ENCODE peak calls at places on chromosome 10, in four cellular contexts. One of them, this sample, is unnamed.

GRCh38 chr10:86940677-86941076 is 16.7 kb downstream of the MMRN2 start:
- DNase-seq in spleen: no peak
- DNase-seq in esophagus squamous epithelium: no peak
- DNase-seq in pancreas: no peak
- DNase-seq in this sample: peak

GRCh38 chr10:873020-873419 is 58.5 kb downstream of the LARP4B start:
- DNase-seq in spleen: no peak
- DNase-seq in esophagus squamous epithelium: no peak
- DNase-seq in pancreas: no peak
- DNase-seq in this sample: no peak

GRCh38 chr10:130191380-130191779 is 55.2 kb downstream of the GLRX3 start:
- DNase-seq in spleen: no peak
- DNase-seq in esophagus squamous epithelium: no peak
- DNase-seq in pancreas: no peak
- DNase-seq in this sample: no peak

GRCh38 chr10:110364531-110364937 is 59.8 kb upstream of the SMNDC1 start:
- DNase-seq in spleen: no peak
- DNase-seq in esophagus squamous epithelium: no peak
- DNase-seq in pancreas: no peak
- DNase-seq in this sample: no peak

GRCh38 chr10:88897019-88897853 is 17.2 kb downstream of the STAMBPL1 start:
- DNase-seq in spleen: no peak
- DNase-seq in esophagus squamous epithelium: no peak
- DNase-seq in pancreas: no peak
- DNase-seq in this sample: no peak

GRCh38 chr10:88115968-88116367 is 252.5 kb downstream of the PTEN start:
- DNase-seq in spleen: no peak
- DNase-seq in esophagus squamous epithelium: no peak
- DNase-seq in pancreas: no peak
- DNase-seq in this sample: no peak

GRCh38 chr10:103451871-103452713 is at the start of gene CALHM2:
- DNase-seq in spleen: peak
- DNase-seq in esophagus squamous epithelium: no peak
- DNase-seq in pancreas: peak
- DNase-seq in this sample: no peak

GRCh38 chr10:61452229-61452651 is 941 bp downstream of the TMEM26 start:
- DNase-seq in spleen: peak
- DNase-seq in esophagus squamous epithelium: no peak
- DNase-seq in pancreas: no peak
- DNase-seq in this sample: no peak

GRCh38 chr10:59606551-59606961 is 103.1 kb downstream of the SLC16A9 start:
- DNase-seq in spleen: no peak
- DNase-seq in esophagus squamous epithelium: no peak
- DNase-seq in pancreas: no peak
- DNase-seq in this sample: no peak

GRCh38 chr10:71971311-71971731 is 7.1 kb downstream of the CHST3 start:
- DNase-seq in spleen: no peak
- DNase-seq in esophagus squamous epithelium: no peak
- DNase-seq in pancreas: no peak
- DNase-seq in this sample: no peak

GRCh38 chr10:1255166-1255565 is 199.0 kb downstream of the WDR37 start:
- DNase-seq in spleen: peak
- DNase-seq in esophagus squamous epithelium: no peak
- DNase-seq in pancreas: no peak
- DNase-seq in this sample: no peak

GRCh38 chr10:11498399-11498798 is 113.1 kb downstream of the USP6NL start:
- DNase-seq in spleen: no peak
- DNase-seq in esophagus squamous epithelium: no peak
- DNase-seq in pancreas: no peak
- DNase-seq in this sample: no peak

GRCh38 chr10:103353281-103353680 is 2.3 kb upstream of the PCGF6 start:
- DNase-seq in spleen: no peak
- DNase-seq in esophagus squamous epithelium: no peak
- DNase-seq in pancreas: no peak
- DNase-seq in this sample: no peak

GRCh38 chr10:82969405-82969804 is 1094.4 kb downstream of the NRG3 start:
- DNase-seq in spleen: no peak
- DNase-seq in esophagus squamous epithelium: no peak
- DNase-seq in pancreas: no peak
- DNase-seq in this sample: no peak

GRCh38 chr10:120945182-120945581 is 94.0 kb downstream of the WDR11 start:
- DNase-seq in spleen: no peak
- DNase-seq in esophagus squamous epithelium: no peak
- DNase-seq in pancreas: no peak
- DNase-seq in this sample: no peak

GRCh38 chr10:14820010-14820774 is 17.6 kb downstream of the CDNF start:
- DNase-seq in spleen: no peak
- DNase-seq in esophagus squamous epithelium: no peak
- DNase-seq in pancreas: no peak
- DNase-seq in this sample: no peak

GRCh38 chr10:59808896-59809643 is 55.8 kb upstream of the MRLN start:
- DNase-seq in spleen: peak
- DNase-seq in esophagus squamous epithelium: no peak
- DNase-seq in pancreas: peak
- DNase-seq in this sample: no peak

GRCh38 chr10:7410800-7411670 is at the start of gene SFMBT2:
- DNase-seq in spleen: peak
- DNase-seq in esophagus squamous epithelium: no peak
- DNase-seq in pancreas: peak
- DNase-seq in this sample: no peak

GRCh38 chr10:4034907-4035581 is 250.0 kb upstream of the KLF6 start:
- DNase-seq in spleen: no peak
- DNase-seq in esophagus squamous epithelium: no peak
- DNase-seq in pancreas: no peak
- DNase-seq in this sample: no peak

GRCh38 chr10:31413325-31413724 is 94.3 kb downstream of the ZEB1 start:
- DNase-seq in spleen: no peak
- DNase-seq in esophagus squamous epithelium: no peak
- DNase-seq in pancreas: no peak
- DNase-seq in this sample: no peak

GRCh38 chr10:84715911-84716310 is 387.5 kb downstream of the CCSER2 start:
- DNase-seq in spleen: no peak
- DNase-seq in esophagus squamous epithelium: no peak
- DNase-seq in pancreas: no peak
- DNase-seq in this sample: no peak
- TF ChIP-seq CTCF in spleen: no peak
- TF ChIP-seq CTCF in esophagus squamous epithelium: peak
- TF ChIP-seq CTCF in pancreas: no peak
- TF ChIP-seq CTCF in this sample: peak

DNA sequence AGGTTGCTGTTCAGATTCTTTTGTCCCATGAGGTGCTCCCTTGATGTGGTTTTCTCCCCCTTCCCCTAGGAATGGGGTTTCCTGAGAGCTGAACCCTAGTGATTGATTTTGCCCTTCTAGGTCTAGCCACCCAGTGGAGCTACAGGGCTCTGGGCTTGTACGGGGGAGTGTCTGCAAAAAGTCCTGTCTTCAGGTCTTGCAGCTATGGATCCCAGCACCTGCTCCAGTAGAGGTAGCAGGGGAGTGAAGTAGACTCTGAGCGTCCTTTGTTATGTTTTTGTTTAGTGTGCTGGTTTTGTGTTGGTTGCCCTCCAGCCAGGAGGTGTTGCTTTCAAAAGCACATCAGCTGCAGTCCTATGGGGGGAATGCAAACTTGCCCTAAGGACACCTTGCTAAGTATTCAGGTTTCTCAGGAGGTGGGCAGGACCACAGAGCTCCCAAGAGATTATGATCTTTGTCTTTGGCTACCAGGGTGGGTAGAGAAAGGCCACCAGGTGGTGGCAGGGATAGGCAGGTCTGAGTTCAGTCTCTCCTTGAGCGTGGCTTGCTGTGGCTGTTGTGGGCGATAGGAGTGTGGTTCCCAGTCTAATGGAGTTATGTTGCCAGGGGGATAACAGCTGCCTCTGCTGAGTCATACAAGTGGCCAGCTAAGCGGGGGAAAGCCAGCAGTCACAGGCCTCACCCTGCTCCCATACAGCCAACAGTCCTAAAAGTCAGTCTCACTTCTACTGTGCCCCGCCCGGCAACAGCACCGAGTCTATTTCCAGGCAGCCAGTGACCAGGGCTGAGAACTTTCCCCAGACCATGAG is 92.4 kb upstream of the JCAD start:
- DNase-seq in spleen: no peak
- DNase-seq in esophagus squamous epithelium: no peak
- DNase-seq in pancreas: no peak
- DNase-seq in this sample: no peak
- TF ChIP-seq CTCF in spleen: no peak
- TF ChIP-seq CTCF in esophagus squamous epithelium: no peak
- TF ChIP-seq CTCF in pancreas: no peak
- TF ChIP-seq CTCF in this sample: peak

GRCh38 chr10:75853085-75853484 is 421.7 kb downstream of the LRMDA start:
- DNase-seq in spleen: no peak
- DNase-seq in esophagus squamous epithelium: no peak
- DNase-seq in pancreas: no peak
- DNase-seq in this sample: no peak
- TF ChIP-seq CTCF in spleen: no peak
- TF ChIP-seq CTCF in esophagus squamous epithelium: peak
- TF ChIP-seq CTCF in pancreas: no peak
- TF ChIP-seq CTCF in this sample: peak

GRCh38 chr10:49187950-49188761 is at the start of gene TMEM273:
- DNase-seq in spleen: peak
- DNase-seq in esophagus squamous epithelium: peak
- DNase-seq in pancreas: no peak
- DNase-seq in this sample: no peak
- TF ChIP-seq CTCF in spleen: peak
- TF ChIP-seq CTCF in esophagus squamous epithelium: no peak
- TF ChIP-seq CTCF in pancreas: no peak
- TF ChIP-seq CTCF in this sample: no peak

GRCh38 chr10:22977751-22978150 is 49.9 kb downstream of the ARMC3 start:
- DNase-seq in spleen: no peak
- DNase-seq in esophagus squamous epithelium: no peak
- DNase-seq in pancreas: no peak
- DNase-seq in this sample: no peak
- TF ChIP-seq CTCF in spleen: no peak
- TF ChIP-seq CTCF in esophagus squamous epithelium: no peak
- TF ChIP-seq CTCF in pancreas: no peak
- TF ChIP-seq CTCF in this sample: peak

GRCh38 chr10:79105818-79106217 is 37.1 kb downstream of the ZMIZ1 start:
- DNase-seq in spleen: no peak
- DNase-seq in esophagus squamous epithelium: no peak
- DNase-seq in pancreas: no peak
- DNase-seq in this sample: no peak
- TF ChIP-seq CTCF in spleen: no peak
- TF ChIP-seq CTCF in esophagus squamous epithelium: no peak
- TF ChIP-seq CTCF in pancreas: no peak
- TF ChIP-seq CTCF in this sample: peak

DNA sequence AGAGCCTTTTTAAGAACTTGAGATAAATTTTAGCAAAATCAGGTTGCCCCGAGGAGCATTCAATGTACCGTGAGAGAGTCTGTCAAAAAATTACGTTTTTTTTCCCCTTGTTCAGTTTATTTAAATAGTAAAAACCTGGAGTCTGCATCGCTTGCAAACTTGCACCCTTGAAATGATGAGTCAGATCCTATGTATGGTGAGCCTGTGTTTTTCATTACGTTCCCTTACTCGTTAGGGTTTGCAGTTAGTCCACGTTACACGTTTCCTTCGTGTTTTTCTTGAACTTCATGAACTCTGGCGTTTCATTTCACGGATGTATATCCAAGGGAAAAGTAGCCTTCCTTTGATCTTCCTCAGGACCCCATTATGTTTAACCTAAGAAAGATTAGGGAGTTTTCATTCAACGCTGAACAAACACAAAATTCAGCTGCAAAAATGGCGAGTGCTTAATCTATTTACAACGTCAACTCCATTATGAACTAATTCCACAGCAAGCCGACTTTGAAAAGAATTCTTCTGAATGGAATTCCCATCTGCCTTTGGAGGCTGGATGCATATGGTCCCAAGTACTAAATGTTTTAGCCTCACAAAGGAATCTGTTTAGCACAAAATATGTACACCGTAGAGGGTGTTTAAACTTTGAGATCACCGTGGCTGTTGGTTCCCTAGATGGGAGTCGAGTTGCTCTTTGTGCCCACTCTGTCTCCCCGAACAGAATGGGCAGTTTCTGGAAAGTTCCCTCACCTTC is 182.4 kb downstream of the MYOF start:
- DNase-seq in spleen: no peak
- DNase-seq in esophagus squamous epithelium: no peak
- DNase-seq in pancreas: no peak
- DNase-seq in this sample: no peak
- TF ChIP-seq CTCF in spleen: no peak
- TF ChIP-seq CTCF in esophagus squamous epithelium: no peak
- TF ChIP-seq CTCF in pancreas: no peak
- TF ChIP-seq CTCF in this sample: no peak

GRCh38 chr10:111756541-111757061 is 427.0 kb downstream of the GPAM start:
- DNase-seq in spleen: no peak
- DNase-seq in esophagus squamous epithelium: no peak
- DNase-seq in pancreas: peak
- DNase-seq in this sample: no peak
- TF ChIP-seq CTCF in spleen: no peak
- TF ChIP-seq CTCF in esophagus squamous epithelium: no peak
- TF ChIP-seq CTCF in pancreas: no peak
- TF ChIP-seq CTCF in this sample: peak

This sample was measured in chondrocyte.